ENCODE peak calls at places on chromosome 7, in eight cellular contexts. One of them, this sample, is unnamed.

GRCh38 chr7:91299952-91300775 is 35.9 kb downstream of the FZD1 start:
- DNase-seq in AG04449: no peak
- DNase-seq in NB4: peak
- DNase-seq in mucosa of gallbladder: peak
- DNase-seq in GM10248: no peak
- DNase-seq in SW480: no peak
- DNase-seq in DMS79: no peak
- DNase-seq in NCI-H2171 treated with DMSO at 0.1 percent for 48 hours: no peak
- DNase-seq in this sample: no peak

GRCh38 chr7:28065721-28066285 is 114.8 kb downstream of the JAZF1 start:
- DNase-seq in AG04449: no peak
- DNase-seq in NB4: no peak
- DNase-seq in mucosa of gallbladder: no peak
- DNase-seq in GM10248: no peak
- DNase-seq in SW480: no peak
- DNase-seq in DMS79: no peak
- DNase-seq in NCI-H2171 treated with DMSO at 0.1 percent for 48 hours: no peak
- DNase-seq in this sample: no peak

GRCh38 chr7:4830176-4830575 is 31.7 kb downstream of the PAPOLB start:
- DNase-seq in AG04449: no peak
- DNase-seq in NB4: peak
- DNase-seq in mucosa of gallbladder: peak
- DNase-seq in GM10248: peak
- DNase-seq in SW480: peak
- DNase-seq in DMS79: no peak
- DNase-seq in NCI-H2171 treated with DMSO at 0.1 percent for 48 hours: peak
- DNase-seq in this sample: no peak

GRCh38 chr7:105769951-105770628 is 106.3 kb downstream of the ATXN7L1 start:
- DNase-seq in AG04449: no peak
- DNase-seq in NB4: peak
- DNase-seq in mucosa of gallbladder: no peak
- DNase-seq in GM10248: no peak
- DNase-seq in SW480: peak
- DNase-seq in DMS79: no peak
- DNase-seq in NCI-H2171 treated with DMSO at 0.1 percent for 48 hours: no peak
- DNase-seq in this sample: peak

GRCh38 chr7:1508277-1508758 is 4.1 kb upstream of the INTS1 start:
- DNase-seq in AG04449: no peak
- DNase-seq in NB4: peak
- DNase-seq in mucosa of gallbladder: no peak
- DNase-seq in GM10248: no peak
- DNase-seq in SW480: no peak
- DNase-seq in DMS79: no peak
- DNase-seq in NCI-H2171 treated with DMSO at 0.1 percent for 48 hours: peak
- DNase-seq in this sample: no peak

GRCh38 chr7:105189859-105190492 is 176.0 kb downstream of the KMT2E start:
- DNase-seq in AG04449: no peak
- DNase-seq in NB4: no peak
- DNase-seq in mucosa of gallbladder: no peak
- DNase-seq in GM10248: no peak
- DNase-seq in SW480: no peak
- DNase-seq in DMS79: no peak
- DNase-seq in NCI-H2171 treated with DMSO at 0.1 percent for 48 hours: no peak
- DNase-seq in this sample: no peak

GRCh38 chr7:104341545-104341944 is 13.1 kb downstream of the LHFPL3 start:
- DNase-seq in AG04449: no peak
- DNase-seq in NB4: peak
- DNase-seq in mucosa of gallbladder: no peak
- DNase-seq in GM10248: no peak
- DNase-seq in SW480: peak
- DNase-seq in DMS79: no peak
- DNase-seq in NCI-H2171 treated with DMSO at 0.1 percent for 48 hours: peak
- DNase-seq in this sample: no peak

GRCh38 chr7:105015631-105015965 is 1.6 kb downstream of the KMT2E start:
- DNase-seq in AG04449: no peak
- DNase-seq in NB4: peak
- DNase-seq in mucosa of gallbladder: peak
- DNase-seq in GM10248: no peak
- DNase-seq in SW480: peak
- DNase-seq in DMS79: peak
- DNase-seq in NCI-H2171 treated with DMSO at 0.1 percent for 48 hours: peak
- DNase-seq in this sample: no peak

GRCh38 chr7:70135656-70136055 is 537.4 kb downstream of the AUTS2 start:
- DNase-seq in AG04449: no peak
- DNase-seq in NB4: no peak
- DNase-seq in mucosa of gallbladder: no peak
- DNase-seq in GM10248: no peak
- DNase-seq in SW480: no peak
- DNase-seq in DMS79: no peak
- DNase-seq in NCI-H2171 treated with DMSO at 0.1 percent for 48 hours: peak
- DNase-seq in this sample: no peak

GRCh38 chr7:64877714-64878610 is 25.1 kb upstream of the ZNF273 start:
- DNase-seq in AG04449: no peak
- DNase-seq in NB4: no peak
- DNase-seq in mucosa of gallbladder: peak
- DNase-seq in GM10248: no peak
- DNase-seq in SW480: no peak
- DNase-seq in DMS79: no peak
- DNase-seq in NCI-H2171 treated with DMSO at 0.1 percent for 48 hours: no peak
- DNase-seq in this sample: no peak

GRCh38 chr7:45647967-45648670 is 74.0 kb downstream of the ADCY1 start:
- DNase-seq in AG04449: no peak
- DNase-seq in NB4: no peak
- DNase-seq in mucosa of gallbladder: no peak
- DNase-seq in GM10248: no peak
- DNase-seq in SW480: no peak
- DNase-seq in DMS79: no peak
- DNase-seq in NCI-H2171 treated with DMSO at 0.1 percent for 48 hours: no peak
- DNase-seq in this sample: no peak

GRCh38 chr7:101912711-101913110 is 95.3 kb downstream of the CUX1 start:
- DNase-seq in AG04449: no peak
- DNase-seq in NB4: no peak
- DNase-seq in mucosa of gallbladder: no peak
- DNase-seq in GM10248: no peak
- DNase-seq in SW480: no peak
- DNase-seq in DMS79: no peak
- DNase-seq in NCI-H2171 treated with DMSO at 0.1 percent for 48 hours: peak
- DNase-seq in this sample: peak

GRCh38 chr7:155618708-155619633 is 25.5 kb upstream of the RBM33 start:
- DNase-seq in AG04449: no peak
- DNase-seq in NB4: no peak
- DNase-seq in mucosa of gallbladder: peak
- DNase-seq in GM10248: no peak
- DNase-seq in SW480: peak
- DNase-seq in DMS79: no peak
- DNase-seq in NCI-H2171 treated with DMSO at 0.1 percent for 48 hours: no peak
- DNase-seq in this sample: peak

GRCh38 chr7:82044497-82045080 is 274.7 kb upstream of the HGF start:
- DNase-seq in AG04449: no peak
- DNase-seq in NB4: peak
- DNase-seq in mucosa of gallbladder: peak
- DNase-seq in GM10248: no peak
- DNase-seq in SW480: peak
- DNase-seq in DMS79: peak
- DNase-seq in NCI-H2171 treated with DMSO at 0.1 percent for 48 hours: peak
- DNase-seq in this sample: no peak

GRCh38 chr7:31710171-31710570 is 23.2 kb downstream of the PPP1R17 start:
- DNase-seq in AG04449: no peak
- DNase-seq in NB4: no peak
- DNase-seq in mucosa of gallbladder: no peak
- DNase-seq in GM10248: no peak
- DNase-seq in SW480: no peak
- DNase-seq in DMS79: no peak
- DNase-seq in NCI-H2171 treated with DMSO at 0.1 percent for 48 hours: peak
- DNase-seq in this sample: no peak

GRCh38 chr7:137685439-137686164 is 161.2 kb downstream of the DGKI start:
- DNase-seq in AG04449: no peak
- DNase-seq in NB4: no peak
- DNase-seq in mucosa of gallbladder: no peak
- DNase-seq in GM10248: no peak
- DNase-seq in SW480: no peak
- DNase-seq in DMS79: no peak
- DNase-seq in NCI-H2171 treated with DMSO at 0.1 percent for 48 hours: no peak
- DNase-seq in this sample: no peak

GRCh38 chr7:32507416-32507815 is 12.1 kb downstream of the AVL9 start:
- DNase-seq in AG04449: no peak
- DNase-seq in NB4: no peak
- DNase-seq in mucosa of gallbladder: no peak
- DNase-seq in GM10248: no peak
- DNase-seq in SW480: peak
- DNase-seq in DMS79: no peak
- DNase-seq in NCI-H2171 treated with DMSO at 0.1 percent for 48 hours: no peak
- DNase-seq in this sample: no peak

GRCh38 chr7:84194484-84195260 is at the start of gene SEMA3A:
- DNase-seq in AG04449: no peak
- DNase-seq in NB4: peak
- DNase-seq in mucosa of gallbladder: peak
- DNase-seq in GM10248: no peak
- DNase-seq in SW480: peak
- DNase-seq in DMS79: peak
- DNase-seq in NCI-H2171 treated with DMSO at 0.1 percent for 48 hours: peak
- DNase-seq in this sample: no peak

GRCh38 chr7:18087031-18087686 is 59.5 kb upstream of the PRPS1L1 start:
- DNase-seq in AG04449: no peak
- DNase-seq in NB4: no peak
- DNase-seq in mucosa of gallbladder: no peak
- DNase-seq in GM10248: peak
- DNase-seq in SW480: no peak
- DNase-seq in DMS79: peak
- DNase-seq in NCI-H2171 treated with DMSO at 0.1 percent for 48 hours: peak
- DNase-seq in this sample: peak

GRCh38 chr7:2687881-2688318 is at the start of gene AMZ1:
- DNase-seq in AG04449: no peak
- DNase-seq in NB4: no peak
- DNase-seq in mucosa of gallbladder: no peak
- DNase-seq in GM10248: no peak
- DNase-seq in SW480: no peak
- DNase-seq in DMS79: no peak
- DNase-seq in NCI-H2171 treated with DMSO at 0.1 percent for 48 hours: no peak
- DNase-seq in this sample: peak

GRCh38 chr7:95395755-95396135 is 430 bp downstream of the PON3 start:
- DNase-seq in AG04449: no peak
- DNase-seq in NB4: no peak
- DNase-seq in mucosa of gallbladder: no peak
- DNase-seq in GM10248: no peak
- DNase-seq in SW480: no peak
- DNase-seq in DMS79: no peak
- DNase-seq in NCI-H2171 treated with DMSO at 0.1 percent for 48 hours: no peak
- DNase-seq in this sample: no peak

GRCh38 chr7:24714676-24715010 is 42.6 kb downstream of the GSDME start:
- DNase-seq in AG04449: no peak
- DNase-seq in NB4: no peak
- DNase-seq in mucosa of gallbladder: no peak
- DNase-seq in GM10248: no peak
- DNase-seq in SW480: no peak
- DNase-seq in DMS79: no peak
- DNase-seq in NCI-H2171 treated with DMSO at 0.1 percent for 48 hours: no peak
- DNase-seq in this sample: peak

GRCh38 chr7:18890134-18890533 is 227.3 kb downstream of the TWIST1 start:
- DNase-seq in AG04449: peak
- DNase-seq in NB4: no peak
- DNase-seq in mucosa of gallbladder: no peak
- DNase-seq in GM10248: no peak
- DNase-seq in SW480: no peak
- DNase-seq in DMS79: no peak
- DNase-seq in NCI-H2171 treated with DMSO at 0.1 percent for 48 hours: no peak
- DNase-seq in this sample: no peak

GRCh38 chr7:24834150-24834798 is 77.0 kb upstream of the GSDME start:
- DNase-seq in AG04449: no peak
- DNase-seq in NB4: no peak
- DNase-seq in mucosa of gallbladder: no peak
- DNase-seq in GM10248: peak
- DNase-seq in SW480: no peak
- DNase-seq in DMS79: no peak
- DNase-seq in NCI-H2171 treated with DMSO at 0.1 percent for 48 hours: no peak
- DNase-seq in this sample: peak

GRCh38 chr7:149720372-149721083 is 52.9 kb downstream of the ZNF467 start:
- DNase-seq in AG04449: no peak
- DNase-seq in NB4: no peak
- DNase-seq in mucosa of gallbladder: peak
- DNase-seq in GM10248: peak
- DNase-seq in SW480: peak
- DNase-seq in DMS79: no peak
- DNase-seq in NCI-H2171 treated with DMSO at 0.1 percent for 48 hours: peak
- DNase-seq in this sample: peak

GRCh38 chr7:924541-925231 is 29.8 kb downstream of the ADAP1 start:
- DNase-seq in AG04449: no peak
- DNase-seq in NB4: peak
- DNase-seq in mucosa of gallbladder: no peak
- DNase-seq in GM10248: peak
- DNase-seq in SW480: peak
- DNase-seq in DMS79: no peak
- DNase-seq in NCI-H2171 treated with DMSO at 0.1 percent for 48 hours: no peak
- DNase-seq in this sample: peak

GRCh38 chr7:79410345-79410744 is 43.1 kb downstream of the MAGI2 start:
- DNase-seq in AG04449: no peak
- DNase-seq in NB4: no peak
- DNase-seq in mucosa of gallbladder: no peak
- DNase-seq in GM10248: no peak
- DNase-seq in SW480: no peak
- DNase-seq in DMS79: no peak
- DNase-seq in NCI-H2171 treated with DMSO at 0.1 percent for 48 hours: peak
- DNase-seq in this sample: no peak

GRCh38 chr7:25805027-25805687 is 346.8 kb upstream of the NFE2L3 start:
- DNase-seq in AG04449: no peak
- DNase-seq in NB4: no peak
- DNase-seq in mucosa of gallbladder: no peak
- DNase-seq in GM10248: no peak
- DNase-seq in SW480: no peak
- DNase-seq in DMS79: peak
- DNase-seq in NCI-H2171 treated with DMSO at 0.1 percent for 48 hours: peak
- DNase-seq in this sample: no peak

This sample was measured in spleen.